ENCODE peak calls at places on chromosomes 12 and 14, in five cellular contexts. U, B, P, M and K are unnamed samples.
A peak's percentile ranks its signal among the peaks of the same experiment; 100 is the strongest.

GRCh38 chr14:77786148-77786547 is 13.8 kb upstream of the ADCK1 start:
- DNase-seq in P (no peak), B (no peak), M (no peak), U (no peak), K (no peak)

GRCh38 chr12:32881107-32881506 is 15.5 kb downstream of the PKP2 start:
- DNase-seq in U (no peak), B (no peak), M (no peak), P (no peak), K (no peak)

GRCh38 chr12:58801986-58802385 is 118.3 kb downstream of the LRIG3 start:
- DNase-seq in B (no peak), P (no peak), U (no peak), M (no peak), K (peak; percentile 45)

GRCh38 chr12:79300199-79300568 is 390.6 kb downstream of the PAWR start:
- DNase-seq in U (no peak), P (peak; percentile 59), B (peak; percentile 91), M (no peak), K (peak; percentile 10)

GRCh38 chr14:95994593-95994928 is 44.6 kb upstream of the C14orf132 start:
- DNase-seq in M (no peak), P (no peak), U (no peak), B (no peak), K (no peak)

GRCh38 chr14:92676031-92676430 is 72.4 kb downstream of the LGMN start:
- DNase-seq in M (no peak), B (no peak), P (peak; percentile 16), U (no peak), K (no peak)

GRCh38 chr14:58944957-58945356 is 243.5 kb upstream of the DAAM1 start:
- DNase-seq in P (no peak), M (no peak), B (no peak), U (no peak), K (no peak)

GRCh38 chr12:7650091-7650490 is 15.6 kb downstream of the APOBEC1 start:
- DNase-seq in B (no peak), M (no peak), P (no peak), U (no peak), K (no peak)

GRCh38 chr14:57136669-57137068 is 132.0 kb downstream of the EXOC5 start:
- DNase-seq in B (no peak), P (no peak), M (no peak), U (no peak), K (no peak)

GRCh38 chr14:105255021-105255507 is 6.7 kb downstream of the BTBD6 start:
- DNase-seq in M (no peak), U (peak; percentile 8), B (peak; percentile 9), P (no peak), K (peak; percentile 16)

GRCh38 chr12:39764944-39765560 is 145.4 kb upstream of the ABCD2 start:
- DNase-seq in U (peak; percentile 57), B (peak; percentile 69), M (peak; percentile 23), P (peak; percentile 58), K (peak; percentile 36)

GRCh38 chr14:68042002-68042401 is 222.4 kb downstream of the RAD51B start:
- DNase-seq in P (no peak), M (no peak), U (no peak), B (no peak), K (no peak)

GRCh38 chr12:27434673-27435565 is 11.6 kb upstream of the SMCO2 start:
- DNase-seq in M (no peak), B (peak; percentile 9), P (peak; percentile 33), U (no peak), K (no peak)

GRCh38 chr14:101183376-101184103 is 280.0 kb upstream of the RTL1 start:
- DNase-seq in U (no peak), P (no peak), B (peak; percentile 5), M (no peak), K (no peak)

GRCh38 chr14:95157987-95158712 is 821 bp upstream of the DICER1 start:
- DNase-seq in U (peak; percentile 42), M (no peak), P (peak; percentile 22), B (no peak), K (no peak)

GRCh38 chr12:50597200-50598195 is 92.7 kb downstream of the DIP2B start:
- DNase-seq in U (peak; percentile 28), P (peak; percentile 83), B (peak; percentile 66), M (peak; percentile 71), K (peak; percentile 89)

GRCh38 chr14:26598672-26599131 is 869 bp upstream of the NOVA1 start:
- DNase-seq in M (no peak), P (no peak), B (no peak), U (no peak), K (no peak)

GRCh38 chr12:1869145-1869544 is 48.8 kb downstream of the LRTM2 start:
- DNase-seq in B (no peak), M (no peak), U (no peak), P (no peak), K (no peak)

GRCh38 chr14:67241416-67242362 is at the start of gene PALS1:
- DNase-seq in P (peak; percentile 81), B (peak; percentile 76), U (no peak), M (peak; percentile 53), K (peak; percentile 84)

GRCh38 chr14:28879571-28879970 is 113.0 kb downstream of the FOXG1 start:
- DNase-seq in U (no peak), P (no peak), M (no peak), B (no peak), K (no peak)

GRCh38 chr14:103801459-103801858 is 45.9 kb downstream of the PPP1R13B start:
- DNase-seq in P (peak; percentile 95), U (no peak), M (no peak), B (peak; percentile 53), K (peak; percentile 86)

GRCh38 chr14:97180304-97181200 is 383.4 kb downstream of the VRK1 start:
- DNase-seq in B (no peak), P (peak; percentile 92), U (no peak), M (peak; percentile 88), K (peak; percentile 76)

GRCh38 chr12:49624919-49625577 is 1.7 kb downstream of the PRPF40B start:
- DNase-seq in P (peak; percentile 84), U (no peak), B (no peak), M (peak; percentile 7), K (peak; percentile 56)

GRCh38 chr14:35533357-35534129 is 421 bp upstream of the INSM2 start:
- DNase-seq in P (peak; percentile 69), U (peak; percentile 48), B (peak; percentile 33), M (no peak), K (peak; percentile 10)

GRCh38 chr14:62289471-62289870 is 527.3 kb downstream of the SNAPC1 start:
- DNase-seq in B (peak; percentile 15), P (peak; percentile 30), M (no peak), U (no peak), K (peak; percentile 96)

GRCh38 chr14:102530828-102531478 is 21.4 kb upstream of the ANKRD9 start:
- DNase-seq in U (no peak), B (no peak), P (peak; percentile 41), M (no peak), K (no peak)

GRCh38 chr12:69189378-69189978 is 49.9 kb upstream of the CPSF6 start:
- DNase-seq in B (no peak), M (no peak), P (peak; percentile 10), U (no peak), K (no peak)

GRCh38 chr12:30795410-30795659 is 40.6 kb upstream of the CAPRIN2 start:
- DNase-seq in P (no peak), B (no peak), U (no peak), M (no peak), K (no peak)

DNA sequence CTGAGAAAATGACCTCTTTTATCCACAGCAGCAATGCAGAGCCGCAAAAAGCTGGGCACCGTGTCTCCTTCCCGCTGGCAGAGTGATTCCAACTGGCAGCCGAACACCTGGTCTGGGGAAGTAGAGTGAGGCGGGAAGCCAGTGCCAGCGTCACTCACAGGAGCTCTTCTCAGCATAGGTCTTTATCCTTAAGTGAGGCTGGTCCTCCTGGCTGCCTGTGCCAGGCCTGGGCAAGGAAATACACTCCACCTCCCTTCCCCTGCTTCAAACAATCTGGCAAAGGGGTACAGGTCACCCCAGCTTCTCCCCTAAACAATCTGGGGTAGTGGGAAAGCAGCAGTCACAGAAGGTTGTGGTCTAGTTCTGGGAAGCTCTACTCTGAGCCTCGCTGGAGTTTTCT is 4.8 kb downstream of the ARHGAP9 start:
- DNase-seq in M (no peak), P (no peak), U (no peak), B (no peak), K (no peak)
- TF ChIP-seq EZH2 in M (no peak), P (no peak), U (no peak), B (peak; percentile 68), K (no peak)

DNA sequence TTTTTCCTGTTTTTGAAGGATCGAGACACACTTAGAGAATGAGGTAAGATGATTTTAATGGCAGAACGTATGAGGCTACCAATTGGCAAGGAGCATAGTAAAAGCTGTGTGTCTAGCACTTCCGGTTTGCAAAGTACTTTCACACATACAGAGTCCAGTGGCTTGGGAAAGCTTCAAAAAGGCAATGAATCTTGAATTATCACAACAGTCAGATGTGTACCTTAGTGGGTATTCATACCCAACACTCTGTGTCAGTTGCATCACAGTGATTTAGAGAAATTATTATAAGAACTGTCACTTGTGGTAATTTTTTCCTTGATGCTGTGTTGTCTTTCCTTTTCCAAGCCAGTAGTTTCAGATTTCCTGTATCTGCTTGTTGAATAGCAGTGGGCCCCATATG is 424.1 kb downstream of the PCNX1 start:
- DNase-seq in M (no peak), P (no peak), U (no peak), B (no peak), K (no peak)
- H3K27ac ChIP-seq in M (no peak overlapping the region), P (no peak overlapping the region), U (no peak overlapping the region), B (no peak overlapping the region), K (no peak overlapping the region)

GRCh38 chr12:130590685-130591084 is 125.4 kb downstream of the RIMBP2 start:
- DNase-seq in P (no peak), M (no peak), U (no peak), B (no peak), K (no peak)

GRCh38 chr12:130589391-130590317 is 126.4 kb downstream of the RIMBP2 start:
- DNase-seq in U (peak; percentile 5), M (no peak), P (no peak), B (no peak), K (no peak)

GRCh38 chr12:130588696-130589095 is 127.4 kb downstream of the RIMBP2 start:
- DNase-seq in B (no peak), M (no peak), U (no peak), P (no peak), K (no peak)

GRCh38 chr12:130591736-130592135 is 124.4 kb downstream of the RIMBP2 start:
- DNase-seq in B (no peak), M (no peak), U (no peak), P (no peak), K (no peak)

GRCh38 chr12:130587966-130588365 is 128.1 kb downstream of the RIMBP2 start:
- DNase-seq in M (no peak), B (no peak), P (no peak), U (no peak), K (no peak)
- TF ChIP-seq CTCF in M (no peak), B (no peak), P (no peak), U (no peak), K (no peak)

DNA sequence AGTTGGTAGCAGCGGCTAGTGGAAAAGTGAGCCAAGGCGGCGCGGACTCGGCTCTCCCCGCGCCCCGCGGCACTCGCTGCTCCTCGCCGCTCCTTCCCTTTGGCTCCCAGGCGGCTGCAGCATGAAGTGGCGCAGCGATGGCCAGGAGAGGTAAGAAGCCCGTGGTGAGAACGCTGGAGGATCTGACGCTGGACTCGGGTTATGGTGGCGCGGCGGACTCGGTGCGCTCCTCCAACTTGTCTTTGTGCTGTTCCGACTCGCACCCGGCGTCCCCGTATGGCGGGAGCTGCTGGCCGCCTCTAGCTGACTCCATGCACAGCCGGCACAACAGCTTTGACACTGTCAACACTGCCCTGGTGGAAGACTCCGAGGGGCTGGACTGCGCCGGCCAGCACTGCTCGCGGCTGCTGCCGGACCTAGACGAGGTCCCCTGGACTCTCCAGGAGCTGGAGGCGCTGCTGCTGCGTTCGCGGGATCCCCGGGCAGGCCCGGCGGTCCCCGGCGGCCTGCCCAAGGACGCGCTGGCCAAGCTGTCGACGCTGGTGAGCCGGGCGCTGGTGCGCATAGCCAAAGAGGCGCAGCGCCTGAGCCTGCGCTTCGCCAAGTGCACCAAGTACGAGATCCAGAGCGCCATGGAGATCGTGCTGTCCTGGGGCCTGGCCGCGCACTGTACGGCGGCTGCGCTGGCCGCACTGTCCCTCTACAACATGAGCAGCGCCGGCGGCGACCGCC is 225.6 kb upstream of the CRY1 start:
- DNase-seq in P (peak; percentile 40), U (no peak), M (no peak), B (peak; percentile 47), K (peak; percentile 72)
- TF ChIP-seq EZH2 in P (no peak), U (no peak), M (no peak), B (no peak), K (no peak)